ENCODE peak calls at places on chromosomes 2 and 18, in four cellular contexts. R is HCT116, K is kidney, C is aorta. A is an unnamed sample. For H3K4me1, the result is how much of the 10 kb centered on the place peaks cover.

GRCh38 chr2:196586511-196586991 is 53.0 kb upstream of the CCDC150 start:
- DNase-seq in R (no peak), K (no peak), C (no peak), A (no peak)

GRCh38 chr2:101753720-101754490 is 56.4 kb downstream of the MAP4K4 start:
- DNase-seq in R (no peak), K (no peak), C (no peak), A (no peak)

GRCh38 chr2:173415663-173416469 is 61.2 kb downstream of the CDCA7 start:
- DNase-seq in R (no peak), K (no peak), C (no peak), A (no peak)

GRCh38 chr18:48948112-48949050 is 2.4 kb downstream of the SMAD7 start:
- DNase-seq in R (no peak), K (peak), C (peak), A (peak)

GRCh38 chr2:134634054-134634630 is 84.7 kb downstream of the TMEM163 start:
- DNase-seq in R (no peak), K (no peak), C (no peak), A (no peak)

GRCh38 chr2:140863713-140864112 is 1267.1 kb downstream of the LRP1B start:
- DNase-seq in R (peak), K (no peak), C (no peak), A (no peak)

GRCh38 chr2:239883326-239884050 is 141.7 kb downstream of the NDUFA10 start:
- DNase-seq in R (no peak), K (no peak), C (no peak), A (no peak)

GRCh38 chr2:217858519-217859466 is 144.0 kb downstream of the TNS1 start:
- DNase-seq in R (no peak), K (peak), C (peak), A (peak)

GRCh38 chr2:3114406-3115185 is 263.0 kb downstream of the EIPR1 start:
- DNase-seq in R (no peak), K (peak), C (no peak), A (no peak)

GRCh38 chr18:37565138-37565984 is at the start of gene CELF4:
- DNase-seq in R (no peak), K (no peak), C (no peak), A (no peak)

GRCh38 chr18:34921271-34921670 is 119.9 kb upstream of the MAPRE2 start:
- DNase-seq in R (no peak), K (no peak), C (no peak), A (no peak)

GRCh38 chr18:33821503-33821902 is 243.5 kb downstream of the ASXL3 start:
- DNase-seq in R (no peak), K (no peak), C (no peak), A (no peak)

GRCh38 chr2:71951067-71951436 is 196.6 kb downstream of the CYP26B1 start:
- DNase-seq in R (no peak), K (no peak), C (no peak), A (no peak)
- H3K27ac ChIP-seq in R (no peak), K (no peak), C (no peak), A (peak)

GRCh38 chr2:144377929-144378328 is 142.0 kb downstream of the ZEB2 start:
- DNase-seq in R (no peak), K (no peak), C (no peak), A (no peak)
- H3K4me1 ChIP-seq in R (under half), K (under half), C (under half), A (under half)

GRCh38 chr18:3663870-3664512 is 214.0 kb downstream of the TGIF1 start:
- DNase-seq in R (no peak), K (no peak), C (no peak), A (no peak)
- H3K27ac ChIP-seq in R (peak), K (no peak), C (no peak), A (no peak)

GRCh38 chr18:63158676-63159291 is 160.8 kb downstream of the BCL2 start:
- DNase-seq in R (no peak), K (no peak), C (no peak), A (no peak)
- H3K4me1 ChIP-seq in R (under half), K (under half), C (under half), A (under half)

GRCh38 chr18:12012697-12013096 is 31.4 kb downstream of the IMPA2 start:
- DNase-seq in R (no peak), K (no peak), C (peak), A (no peak)
- H3K27ac ChIP-seq in R (no peak), K (peak), C (no peak), A (no peak)

GRCh38 chr2:48219234-48219554 is 310.8 kb upstream of the STON1 start:
- DNase-seq in R (no peak), K (no peak), C (no peak), A (no peak)

GRCh38 chr2:48218169-48218568 is 311.8 kb upstream of the STON1 start:
- DNase-seq in R (no peak), K (no peak), C (no peak), A (no peak)

GRCh38 chr2:48220463-48220862 is 309.5 kb upstream of the STON1 start:
- DNase-seq in R (no peak), K (no peak), C (no peak), A (no peak)

GRCh38 chr2:48221846-48222516 is 308.0 kb upstream of the STON1 start:
- DNase-seq in R (no peak), K (no peak), C (no peak), A (no peak)

GRCh38 chr2:48219555-48220436 is 310.2 kb upstream of the STON1 start:
- DNase-seq in R (no peak), K (no peak), C (no peak), A (no peak)
- H3K4me1 ChIP-seq in R (under half), K (under half), C (under half), A (under half)

DNA sequence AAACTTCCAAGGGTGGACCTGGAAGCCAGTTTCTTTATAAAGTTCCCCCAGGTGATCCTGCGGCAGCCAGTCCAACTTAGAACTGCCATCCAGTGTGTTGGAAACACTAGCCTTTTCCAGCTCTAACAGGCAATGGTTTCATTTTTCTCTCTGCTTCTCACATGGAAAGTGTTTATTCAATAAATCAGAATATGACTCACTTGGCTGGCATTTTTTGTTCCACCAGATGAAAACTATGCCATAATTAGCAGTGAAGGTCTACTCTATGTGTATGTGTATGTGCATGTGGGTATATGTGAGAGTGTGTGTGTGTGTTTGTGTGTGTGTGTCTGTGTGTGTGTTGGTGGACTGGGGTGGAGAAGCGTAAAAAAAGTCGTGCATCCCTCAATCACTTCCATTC is 91.0 kb upstream of the SETBP1 start:
- DNase-seq in R (no peak), K (no peak), C (no peak), A (no peak)
- H3K27ac ChIP-seq in R (no peak), K (no peak), C (no peak), A (no peak)

A was measured in right cardiac atrium.